ENCODE peak calls at places on chromosomes 3 and 15, in four cellular contexts. One of them, this sample, is unnamed.

GRCh38 chr3:38454179-38454883 is 641 bp downstream of the ACVR2B start:
- DNase-seq in HL-60: no peak
- DNase-seq in HepG2: no peak
- DNase-seq in psoas muscle: peak
- DNase-seq in this sample: peak

GRCh38 chr3:55966566-55966965 is 479.5 kb upstream of the WNT5A start:
- DNase-seq in HepG2: no peak
- DNase-seq in HL-60: no peak
- DNase-seq in psoas muscle: no peak
- DNase-seq in this sample: no peak

GRCh38 chr3:13043656-13044055 is 29.6 kb downstream of the IQSEC1 start:
- DNase-seq in HL-60: no peak
- DNase-seq in HepG2: no peak
- DNase-seq in psoas muscle: no peak
- DNase-seq in this sample: no peak

GRCh38 chr3:14460342-14461005 is 58.1 kb downstream of the SLC6A6 start:
- DNase-seq in psoas muscle: peak
- DNase-seq in HL-60: no peak
- DNase-seq in HepG2: no peak
- DNase-seq in this sample: peak

GRCh38 chr3:124558898-124559649 is 171.2 kb upstream of the UMPS start:
- DNase-seq in psoas muscle: peak
- DNase-seq in HL-60: no peak
- DNase-seq in HepG2: no peak
- DNase-seq in this sample: peak

GRCh38 chr3:198113219-198114053 is 153.4 kb downstream of the LMLN start:
- DNase-seq in psoas muscle: peak
- DNase-seq in HL-60: no peak
- DNase-seq in HepG2: no peak
- DNase-seq in this sample: no peak

GRCh38 chr3:54426431-54426830 is 304.1 kb downstream of the CACNA2D3 start:
- DNase-seq in HL-60: no peak
- DNase-seq in HepG2: no peak
- DNase-seq in psoas muscle: no peak
- DNase-seq in this sample: no peak

GRCh38 chr3:110732420-110732819 is 339.2 kb upstream of the NECTIN3 start:
- DNase-seq in HepG2: no peak
- DNase-seq in HL-60: no peak
- DNase-seq in psoas muscle: no peak
- DNase-seq in this sample: no peak

GRCh38 chr3:139548801-139549200 is 9.3 kb upstream of the RBP1 start:
- DNase-seq in psoas muscle: no peak
- DNase-seq in HepG2: no peak
- DNase-seq in HL-60: no peak
- DNase-seq in this sample: peak

GRCh38 chr15:89898628-89899302 is 5.0 kb upstream of the AP3S2 start:
- DNase-seq in HL-60: peak
- DNase-seq in psoas muscle: no peak
- DNase-seq in HepG2: peak
- DNase-seq in this sample: peak

GRCh38 chr3:129560269-129560787 is 17.4 kb downstream of the H1-8 start:
- DNase-seq in psoas muscle: peak
- DNase-seq in HepG2: no peak
- DNase-seq in HL-60: no peak
- DNase-seq in this sample: peak

GRCh38 chr3:50807266-50807665 is 132.5 kb downstream of the DOCK3 start:
- DNase-seq in psoas muscle: no peak
- DNase-seq in HepG2: no peak
- DNase-seq in HL-60: no peak
- DNase-seq in this sample: no peak

GRCh38 chr3:48432411-48433371 is 2.8 kb upstream of the PLXNB1 start:
- DNase-seq in psoas muscle: no peak
- DNase-seq in HepG2: no peak
- DNase-seq in HL-60: no peak
- DNase-seq in this sample: no peak

GRCh38 chr3:50194128-50194902 is 2.9 kb downstream of the GNAT1 start:
- DNase-seq in HepG2: peak
- DNase-seq in HL-60: peak
- DNase-seq in psoas muscle: peak
- DNase-seq in this sample: peak

GRCh38 chr15:44075535-44075934 is 119.5 kb downstream of the FRMD5 start:
- DNase-seq in psoas muscle: no peak
- DNase-seq in HL-60: no peak
- DNase-seq in HepG2: no peak
- DNase-seq in this sample: no peak

GRCh38 chr15:42275780-42276395 is 2.7 kb upstream of the TMEM87A start:
- DNase-seq in HepG2: peak
- DNase-seq in psoas muscle: no peak
- DNase-seq in HL-60: no peak
- DNase-seq in this sample: no peak

GRCh38 chr15:77482570-77482969 is 61.9 kb downstream of the HMG20A start:
- DNase-seq in HL-60: no peak
- DNase-seq in psoas muscle: no peak
- DNase-seq in HepG2: no peak
- DNase-seq in this sample: peak

GRCh38 chr15:72231847-72232461 is 964 bp upstream of the PKM start:
- DNase-seq in psoas muscle: peak
- DNase-seq in HepG2: peak
- DNase-seq in HL-60: no peak
- DNase-seq in this sample: peak

GRCh38 chr3:25592510-25592968 is 72.2 kb downstream of the TOP2B start:
- DNase-seq in psoas muscle: peak
- DNase-seq in HepG2: peak
- DNase-seq in HL-60: no peak
- DNase-seq in this sample: peak

GRCh38 chr3:101950510-101950909 is 101.2 kb downstream of the NFKBIZ start:
- DNase-seq in HepG2: no peak
- DNase-seq in HL-60: no peak
- DNase-seq in psoas muscle: no peak
- DNase-seq in this sample: peak

GRCh38 chr3:58835075-58835474 is 168.5 kb upstream of the FAM3D start:
- DNase-seq in HepG2: no peak
- DNase-seq in HL-60: no peak
- DNase-seq in psoas muscle: no peak
- DNase-seq in this sample: no peak

GRCh38 chr3:142818651-142819050 is 70.2 kb downstream of the PCOLCE2 start:
- DNase-seq in HL-60: no peak
- DNase-seq in psoas muscle: no peak
- DNase-seq in HepG2: no peak
- DNase-seq in this sample: no peak

GRCh38 chr3:49566312-49566711 is 12.0 kb downstream of the BSN start:
- DNase-seq in psoas muscle: no peak
- DNase-seq in HepG2: no peak
- DNase-seq in HL-60: no peak
- DNase-seq in this sample: no peak

DNA sequence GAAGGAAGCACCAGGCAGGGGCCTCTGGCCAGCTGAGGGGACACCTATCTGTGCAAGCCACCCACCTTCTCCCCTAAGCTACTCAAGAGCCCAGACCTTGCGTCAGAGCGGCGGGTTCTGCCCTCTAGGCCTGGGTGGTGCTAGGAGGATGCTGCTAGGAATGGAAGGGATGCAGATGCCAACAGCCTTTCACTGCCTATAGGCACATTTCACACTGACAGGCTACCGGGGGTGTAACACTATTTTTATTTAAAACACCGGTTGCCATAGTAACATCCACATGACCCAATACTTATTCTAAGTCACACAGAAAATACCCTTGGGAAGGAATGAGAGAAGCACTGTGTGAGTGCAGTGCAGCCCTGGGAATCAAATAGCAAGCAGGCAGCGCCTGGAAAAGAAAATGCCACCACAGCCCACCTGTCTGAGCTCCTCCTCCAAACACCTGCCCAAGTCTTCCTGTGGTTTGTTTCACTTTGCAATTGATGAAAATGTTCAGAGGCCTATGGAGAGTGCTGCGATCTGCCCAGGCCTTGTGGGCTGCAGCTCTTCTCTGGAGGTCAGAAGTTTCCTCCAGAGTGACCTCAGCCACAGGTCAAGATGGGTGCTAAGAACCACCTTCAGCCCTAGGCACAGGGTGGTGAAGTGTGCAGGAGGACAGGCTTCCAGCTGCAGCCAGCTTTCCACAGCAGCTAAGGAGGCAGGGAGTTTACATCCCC is 113.5 kb upstream of the TOPAZ1 start:
- DNase-seq in psoas muscle: no peak
- DNase-seq in HepG2: no peak
- DNase-seq in HL-60: no peak
- DNase-seq in this sample: no peak
- H3K4me3 ChIP-seq in psoas muscle: no peak
- H3K4me3 ChIP-seq in HepG2: no peak
- H3K4me3 ChIP-seq in HL-60: no peak
- H3K4me3 ChIP-seq in this sample: no peak

DNA sequence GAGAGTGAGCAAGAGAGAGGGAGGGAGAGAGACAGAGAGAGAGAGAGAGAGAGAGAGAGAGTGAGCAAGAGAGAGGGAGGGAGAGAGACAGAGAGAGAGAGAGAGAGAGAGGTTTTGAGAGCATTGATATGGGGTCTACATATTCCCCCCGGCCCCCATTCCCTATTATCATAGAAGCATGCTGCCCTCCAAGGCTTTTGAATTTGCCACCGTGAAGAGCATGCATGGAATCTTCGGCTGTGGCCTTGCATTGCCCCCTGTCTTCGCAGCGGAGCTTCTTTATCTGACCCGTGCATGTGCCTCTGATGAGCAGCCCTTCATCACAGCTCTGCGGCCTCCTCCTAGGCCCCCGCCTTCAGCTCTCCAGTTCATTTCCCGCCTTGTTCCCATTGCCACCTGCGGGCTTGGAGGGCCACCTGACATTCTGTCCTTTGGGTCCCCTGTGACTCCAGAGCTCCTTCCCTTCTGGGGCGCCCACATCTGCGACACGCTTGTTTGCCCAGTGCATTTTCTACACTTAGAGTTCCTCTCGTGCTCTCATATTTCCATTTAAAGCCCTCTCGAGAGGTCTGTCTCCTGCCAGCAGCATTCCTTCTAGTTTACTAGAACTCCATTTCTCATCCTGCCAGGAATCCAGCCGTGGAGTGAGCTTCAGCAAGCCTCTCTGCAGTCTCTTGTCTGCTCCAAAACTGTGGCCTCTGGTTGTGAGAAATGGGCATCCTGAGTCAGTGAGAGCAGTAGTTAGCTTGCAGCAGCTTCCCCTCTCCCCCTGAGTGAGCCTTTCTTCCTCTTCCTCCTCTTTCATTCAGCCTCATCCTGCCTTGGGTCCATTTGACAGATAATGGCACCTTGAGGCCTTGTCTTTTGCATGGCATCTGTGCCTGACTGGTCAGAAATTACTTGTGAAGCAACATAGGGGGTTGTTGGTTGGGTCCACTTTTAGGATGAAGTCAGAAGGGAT is 25.3 kb downstream of the LPP start:
- DNase-seq in psoas muscle: peak
- DNase-seq in HL-60: no peak
- DNase-seq in HepG2: no peak
- DNase-seq in this sample: no peak
- TF ChIP-seq CTCF in psoas muscle: peak
- TF ChIP-seq CTCF in HL-60: no peak
- TF ChIP-seq CTCF in HepG2: no peak
- TF ChIP-seq CTCF in this sample: peak

GRCh38 chr3:46354984-46355383 is 1.1 kb downstream of the CCR2 start:
- DNase-seq in HepG2: no peak
- DNase-seq in HL-60: no peak
- DNase-seq in psoas muscle: no peak
- DNase-seq in this sample: no peak
- H3K4me3 ChIP-seq in HepG2: no peak
- H3K4me3 ChIP-seq in HL-60: peak
- H3K4me3 ChIP-seq in psoas muscle: no peak
- H3K4me3 ChIP-seq in this sample: no peak

GRCh38 chr15:79195802-79196201 is 86.7 kb upstream of the ANKRD34C start:
- DNase-seq in HepG2: no peak
- DNase-seq in HL-60: no peak
- DNase-seq in psoas muscle: no peak
- DNase-seq in this sample: no peak
- TF ChIP-seq CTCF in HepG2: no peak
- TF ChIP-seq CTCF in HL-60: peak
- TF ChIP-seq CTCF in psoas muscle: no peak
- TF ChIP-seq CTCF in this sample: no peak